ENCODE peak calls at places on chromosomes 12 and 14, in six cellular contexts. One of them, this sample, is unnamed. For H3K4me1, the result is how much of the 10 kb centered on the place peaks cover.

GRCh38 chr12:60522684-60523083 is 926.9 kb downstream of the SLC16A7 start:
- DNase-seq in mesenchymal stem cell: no peak
- DNase-seq in prostate gland: no peak
- DNase-seq in H1: no peak
- DNase-seq in PC-3: no peak
- DNase-seq in stomach: no peak
- DNase-seq in this sample: no peak

GRCh38 chr14:23121401-23121800 is 2.3 kb upstream of the CEBPE start:
- DNase-seq in mesenchymal stem cell: peak
- DNase-seq in H1: no peak
- DNase-seq in stomach: peak
- DNase-seq in PC-3: peak
- DNase-seq in prostate gland: no peak
- DNase-seq in this sample: no peak

GRCh38 chr12:96103067-96103650 is 67.8 kb upstream of the LTA4H start:
- DNase-seq in stomach: no peak
- DNase-seq in H1: no peak
- DNase-seq in prostate gland: no peak
- DNase-seq in PC-3: no peak
- DNase-seq in mesenchymal stem cell: no peak
- DNase-seq in this sample: no peak

GRCh38 chr14:58107947-58108552 is 44.0 kb downstream of the ARMH4 start:
- DNase-seq in stomach: no peak
- DNase-seq in prostate gland: peak
- DNase-seq in PC-3: peak
- DNase-seq in mesenchymal stem cell: peak
- DNase-seq in H1: no peak
- DNase-seq in this sample: peak

GRCh38 chr12:11836282-11836963 is 186.9 kb downstream of the ETV6 start:
- DNase-seq in stomach: peak
- DNase-seq in mesenchymal stem cell: peak
- DNase-seq in H1: no peak
- DNase-seq in PC-3: no peak
- DNase-seq in prostate gland: no peak
- DNase-seq in this sample: no peak

GRCh38 chr12:69161835-69162234 is 77.5 kb upstream of the CPSF6 start:
- DNase-seq in stomach: no peak
- DNase-seq in prostate gland: no peak
- DNase-seq in mesenchymal stem cell: no peak
- DNase-seq in H1: no peak
- DNase-seq in PC-3: no peak
- DNase-seq in this sample: no peak

GRCh38 chr12:110050927-110051326 is 2.6 kb upstream of the C12orf76 start:
- DNase-seq in mesenchymal stem cell: no peak
- DNase-seq in prostate gland: no peak
- DNase-seq in stomach: no peak
- DNase-seq in PC-3: no peak
- DNase-seq in H1: no peak
- DNase-seq in this sample: no peak

GRCh38 chr12:121284551-121285390 is 11.7 kb downstream of the CAMKK2 start:
- DNase-seq in H1: no peak
- DNase-seq in stomach: peak
- DNase-seq in prostate gland: no peak
- DNase-seq in mesenchymal stem cell: peak
- DNase-seq in PC-3: no peak
- DNase-seq in this sample: no peak

GRCh38 chr12:53179694-53180269 is 740 bp upstream of the ZNF740 start:
- DNase-seq in mesenchymal stem cell: no peak
- DNase-seq in prostate gland: no peak
- DNase-seq in H1: no peak
- DNase-seq in stomach: no peak
- DNase-seq in PC-3: peak
- DNase-seq in this sample: no peak

GRCh38 chr12:47652491-47653234 is 53.2 kb downstream of the RPAP3 start:
- DNase-seq in H1: no peak
- DNase-seq in mesenchymal stem cell: peak
- DNase-seq in stomach: no peak
- DNase-seq in prostate gland: peak
- DNase-seq in PC-3: no peak
- DNase-seq in this sample: no peak

GRCh38 chr12:89995870-89996269 is 287.2 kb upstream of the ATP2B1 start:
- DNase-seq in prostate gland: no peak
- DNase-seq in stomach: no peak
- DNase-seq in mesenchymal stem cell: peak
- DNase-seq in H1: no peak
- DNase-seq in PC-3: no peak
- DNase-seq in this sample: no peak

GRCh38 chr14:39666386-39666785 is 234.2 kb upstream of the FBXO33 start:
- DNase-seq in mesenchymal stem cell: no peak
- DNase-seq in H1: no peak
- DNase-seq in stomach: no peak
- DNase-seq in prostate gland: no peak
- DNase-seq in PC-3: no peak
- DNase-seq in this sample: no peak

GRCh38 chr12:46518729-46519128 is 146.2 kb upstream of the SLC38A2 start:
- DNase-seq in stomach: no peak
- DNase-seq in PC-3: no peak
- DNase-seq in mesenchymal stem cell: peak
- DNase-seq in H1: no peak
- DNase-seq in prostate gland: no peak
- DNase-seq in this sample: no peak

GRCh38 chr14:91417983-91418386 is 365 bp upstream of the CCDC88C start:
- DNase-seq in H1: peak
- DNase-seq in mesenchymal stem cell: no peak
- DNase-seq in stomach: peak
- DNase-seq in prostate gland: no peak
- DNase-seq in PC-3: peak
- DNase-seq in this sample: no peak

GRCh38 chr12:22993639-22994038 is 368.7 kb downstream of the ETNK1 start:
- DNase-seq in prostate gland: no peak
- DNase-seq in mesenchymal stem cell: no peak
- DNase-seq in PC-3: no peak
- DNase-seq in H1: no peak
- DNase-seq in stomach: no peak
- DNase-seq in this sample: no peak

GRCh38 chr14:46322076-46322475 is 329.5 kb downstream of the RPL10L start:
- DNase-seq in PC-3: no peak
- DNase-seq in stomach: no peak
- DNase-seq in mesenchymal stem cell: peak
- DNase-seq in H1: no peak
- DNase-seq in prostate gland: no peak
- DNase-seq in this sample: no peak

GRCh38 chr14:99188721-99189120 is 83.3 kb downstream of the BCL11B start:
- DNase-seq in mesenchymal stem cell: no peak
- DNase-seq in H1: peak
- DNase-seq in PC-3: no peak
- DNase-seq in prostate gland: no peak
- DNase-seq in stomach: no peak
- DNase-seq in this sample: no peak

GRCh38 chr14:22979748-22980392 is 2.5 kb downstream of the AJUBA start:
- DNase-seq in stomach: no peak
- DNase-seq in mesenchymal stem cell: no peak
- DNase-seq in prostate gland: no peak
- DNase-seq in H1: no peak
- DNase-seq in PC-3: no peak
- DNase-seq in this sample: no peak

GRCh38 chr14:105088812-105089745 is 23.8 kb upstream of the GPR132 start:
- DNase-seq in prostate gland: no peak
- DNase-seq in mesenchymal stem cell: peak
- DNase-seq in H1: no peak
- DNase-seq in stomach: peak
- DNase-seq in PC-3: no peak
- DNase-seq in this sample: no peak

GRCh38 chr12:131928080-131928764 is 854 bp upstream of the PUS1 start:
- DNase-seq in mesenchymal stem cell: peak
- DNase-seq in prostate gland: no peak
- DNase-seq in H1: no peak
- DNase-seq in stomach: no peak
- DNase-seq in PC-3: peak
- DNase-seq in this sample: no peak

GRCh38 chr12:100458191-100458590 is 15.5 kb upstream of the NR1H4 start:
- DNase-seq in PC-3: no peak
- DNase-seq in H1: no peak
- DNase-seq in mesenchymal stem cell: no peak
- DNase-seq in prostate gland: no peak
- DNase-seq in stomach: no peak
- DNase-seq in this sample: no peak

GRCh38 chr14:104656014-104656714 is 33.3 kb upstream of the INF2 start:
- DNase-seq in stomach: no peak
- DNase-seq in H1: no peak
- DNase-seq in mesenchymal stem cell: no peak
- DNase-seq in prostate gland: no peak
- DNase-seq in PC-3: no peak
- DNase-seq in this sample: no peak

GRCh38 chr12:104792570-104792969 is 165.5 kb downstream of the SLC41A2 start:
- DNase-seq in PC-3: peak
- DNase-seq in mesenchymal stem cell: peak
- DNase-seq in stomach: no peak
- DNase-seq in prostate gland: peak
- DNase-seq in H1: no peak
- DNase-seq in this sample: no peak

DNA sequence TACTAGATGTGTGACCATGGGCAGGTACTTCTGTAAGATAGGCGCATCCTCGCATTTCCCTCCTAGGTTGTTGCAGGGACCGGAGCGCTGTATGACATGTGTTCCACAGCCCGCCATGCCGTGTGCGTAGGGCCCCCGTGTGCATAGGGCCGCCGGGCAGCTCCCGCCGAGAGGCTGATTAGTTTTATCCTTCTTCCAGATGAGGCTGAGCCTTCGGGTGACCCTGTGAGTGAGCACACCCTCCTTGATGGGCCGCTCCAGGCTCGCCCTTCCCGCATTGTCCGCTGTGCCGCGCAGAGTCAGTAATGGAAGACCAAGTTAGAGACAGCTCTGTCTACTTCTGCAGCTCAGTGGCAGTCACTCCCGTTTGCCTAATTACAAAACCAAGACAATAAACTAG is 72.9 kb upstream of the DYNC1H1 start:
- DNase-seq in prostate gland: no peak
- DNase-seq in PC-3: no peak
- DNase-seq in mesenchymal stem cell: no peak
- DNase-seq in stomach: no peak
- DNase-seq in H1: no peak
- DNase-seq in this sample: no peak
- H3K27ac ChIP-seq in prostate gland: no peak
- H3K27ac ChIP-seq in PC-3: no peak
- H3K27ac ChIP-seq in mesenchymal stem cell: no peak
- H3K27ac ChIP-seq in stomach: no peak
- H3K27ac ChIP-seq in H1: no peak
- H3K27ac ChIP-seq in this sample: no peak

DNA sequence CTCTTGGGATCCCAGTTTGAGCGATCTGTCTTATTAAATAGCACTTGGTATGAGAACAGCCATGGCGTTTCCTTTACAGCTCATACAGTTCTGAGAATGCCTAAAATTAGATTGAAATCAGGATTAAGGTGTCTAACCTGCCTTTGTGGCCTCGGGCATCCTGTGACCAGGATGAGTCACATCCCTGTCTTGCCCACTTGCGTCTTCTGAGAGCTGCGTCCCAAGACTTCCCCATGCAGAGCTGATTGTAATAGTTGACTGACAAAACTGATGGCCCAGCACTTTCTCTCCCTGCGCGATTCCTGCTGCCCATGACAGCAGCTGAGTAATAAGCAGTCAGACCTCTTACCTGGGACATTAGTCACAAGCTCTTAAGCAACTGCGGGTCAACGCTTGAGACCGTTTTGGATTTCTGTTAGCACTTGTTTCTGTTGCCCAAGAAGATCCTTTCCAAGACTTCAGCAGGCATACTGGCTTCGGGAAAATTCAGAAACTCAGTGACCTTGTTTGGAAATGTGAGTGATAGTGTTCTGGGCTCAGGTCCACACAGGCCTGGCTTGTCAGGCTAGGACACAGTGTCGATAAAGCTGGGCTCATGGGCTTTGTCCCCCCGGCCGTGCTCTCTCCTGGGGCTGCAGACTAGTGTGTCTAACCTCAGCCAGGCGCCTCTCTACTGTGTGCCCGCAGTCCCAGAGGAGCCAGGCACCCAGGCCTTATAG is 169.9 kb upstream of the HIF1A start:
- DNase-seq in mesenchymal stem cell: peak
- DNase-seq in PC-3: peak
- DNase-seq in prostate gland: peak
- DNase-seq in H1: no peak
- DNase-seq in stomach: peak
- DNase-seq in this sample: no peak
- H3K4me1 ChIP-seq in mesenchymal stem cell: under half
- H3K4me1 ChIP-seq in PC-3: half or more
- H3K4me1 ChIP-seq in prostate gland: under half
- H3K4me1 ChIP-seq in H1: under half
- H3K4me1 ChIP-seq in stomach: under half
- H3K4me1 ChIP-seq in this sample: under half

DNA sequence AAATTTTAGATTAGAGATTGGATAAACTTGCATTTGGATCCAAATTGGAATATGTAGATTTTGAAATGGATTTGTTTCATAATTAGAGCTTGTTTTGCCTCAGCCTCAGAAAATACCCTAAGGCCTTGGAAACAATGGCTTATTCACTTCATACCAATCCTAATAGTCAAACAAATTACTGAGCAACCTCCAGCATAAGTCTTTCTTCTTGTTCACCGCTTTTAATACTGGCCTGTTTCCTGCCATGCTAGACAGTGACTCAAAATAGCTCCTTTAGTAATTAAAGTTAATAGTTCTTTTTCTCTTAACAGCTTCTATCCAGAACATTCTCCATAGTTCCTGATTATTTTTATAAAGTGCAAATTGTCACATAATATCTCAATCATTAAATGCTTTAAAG is 110.9 kb upstream of the DNM1L start:
- DNase-seq in H1: no peak
- DNase-seq in prostate gland: no peak
- DNase-seq in stomach: no peak
- DNase-seq in PC-3: peak
- DNase-seq in mesenchymal stem cell: peak
- DNase-seq in this sample: peak
- H3K27ac ChIP-seq in H1: no peak
- H3K27ac ChIP-seq in prostate gland: no peak
- H3K27ac ChIP-seq in stomach: peak
- H3K27ac ChIP-seq in PC-3: peak
- H3K27ac ChIP-seq in mesenchymal stem cell: no peak
- H3K27ac ChIP-seq in this sample: no peak

GRCh38 chr14:75427482-75428229 is at the start of gene JDP2:
- DNase-seq in H1: peak
- DNase-seq in mesenchymal stem cell: peak
- DNase-seq in PC-3: peak
- DNase-seq in stomach: peak
- DNase-seq in prostate gland: peak
- DNase-seq in this sample: no peak
- H3K4me1 ChIP-seq in H1: under half
- H3K4me1 ChIP-seq in mesenchymal stem cell: under half
- H3K4me1 ChIP-seq in PC-3: under half
- H3K4me1 ChIP-seq in stomach: half or more
- H3K4me1 ChIP-seq in prostate gland: under half
- H3K4me1 ChIP-seq in this sample: under half

DNA sequence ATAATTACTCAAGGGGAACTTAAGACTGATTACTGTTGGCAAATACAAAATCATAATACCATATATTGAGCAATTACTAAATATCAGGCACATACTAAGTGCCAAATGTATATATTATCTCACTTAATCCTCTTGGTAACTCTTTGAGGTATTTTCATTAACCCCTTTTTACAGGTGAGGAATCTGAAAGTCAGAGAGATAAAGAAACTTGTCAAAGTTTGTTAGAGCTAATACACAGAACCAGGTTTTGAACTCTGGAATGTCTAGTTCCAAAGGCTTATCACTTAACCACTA is 80.3 kb downstream of the LLPH start:
- DNase-seq in PC-3: no peak
- DNase-seq in prostate gland: no peak
- DNase-seq in H1: no peak
- DNase-seq in mesenchymal stem cell: no peak
- DNase-seq in stomach: no peak
- DNase-seq in this sample: no peak
- H3K27ac ChIP-seq in PC-3: no peak
- H3K27ac ChIP-seq in prostate gland: no peak
- H3K27ac ChIP-seq in H1: no peak
- H3K27ac ChIP-seq in mesenchymal stem cell: no peak
- H3K27ac ChIP-seq in stomach: no peak
- H3K27ac ChIP-seq in this sample: no peak